ENCODE peak calls at places on chromosomes 7 and 10, in four cellular contexts. X is MM.1S, F is IMR-90, C is A549. Y is an unnamed sample.

GRCh38 chr10:48716393-48716792 is 31.7 kb downstream of the WDFY4 start:
- DNase-seq in X (no peak), F (no peak), C (no peak), Y (no peak)

GRCh38 chr7:155972651-155973349 is 160.5 kb upstream of the SHH start:
- DNase-seq in X (no peak), F (no peak), C (no peak), Y (no peak)

GRCh38 chr10:97517778-97518561 is 19.2 kb downstream of the UBTD1 start:
- DNase-seq in X (no peak), F (no peak), C (no peak), Y (no peak)

GRCh38 chr7:84611391-84611790 is 416.8 kb upstream of the SEMA3A start:
- DNase-seq in X (no peak), F (no peak), C (no peak), Y (no peak)

GRCh38 chr10:1670541-1671365 is 66.6 kb downstream of the ADARB2 start:
- DNase-seq in X (no peak), F (no peak), C (no peak), Y (no peak)

GRCh38 chr7:137488038-137488437 is 144.5 kb upstream of the PTN start:
- DNase-seq in X (no peak), F (peak; percentile 45), C (no peak), Y (no peak)

GRCh38 chr10:126283307-126283706 is 105.0 kb downstream of the ADAM12 start:
- DNase-seq in X (no peak), F (no peak), C (no peak), Y (no peak)

GRCh38 chr7:6476596-6477374 is 29.0 kb upstream of the DAGLB start:
- DNase-seq in X (no peak), F (no peak), C (no peak), Y (no peak)

GRCh38 chr10:21097926-21098355 is 200.8 kb upstream of the NEBL start:
- DNase-seq in X (no peak), F (no peak), C (no peak), Y (no peak)

GRCh38 chr10:14588084-14588937 is 186.4 kb downstream of the FAM107B start:
- DNase-seq in X (no peak), F (peak; percentile 100), C (peak; percentile 40), Y (peak; percentile 98)

GRCh38 chr10:122986340-122986739 is 6.1 kb downstream of the PSTK start:
- DNase-seq in X (no peak), F (peak; percentile 9), C (no peak), Y (no peak)

GRCh38 chr10:6530211-6530840 is 49.8 kb downstream of the PRKCQ start:
- DNase-seq in X (no peak), F (no peak), C (no peak), Y (no peak)

GRCh38 chr7:37759519-37759918 is 76.0 kb downstream of the GPR141 start:
- DNase-seq in X (no peak), F (no peak), C (no peak), Y (no peak)

GRCh38 chr10:13908475-13908874 is 321.7 kb downstream of the PRPF18 start:
- DNase-seq in X (no peak), F (no peak), C (no peak), Y (no peak)

GRCh38 chr7:21887353-21887752 is 58.3 kb downstream of the CDCA7L start:
- DNase-seq in X (no peak), F (no peak), C (no peak), Y (no peak)

GRCh38 chr7:100825760-100826545 is 1.4 kb downstream of the EPHB4 start:
- DNase-seq in X (no peak), F (peak; percentile 59), C (no peak), Y (peak; percentile 38)

GRCh38 chr7:74222851-74223710 is 13.3 kb downstream of the LAT2 start:
- DNase-seq in X (no peak), F (no peak), C (no peak), Y (no peak)

GRCh38 chr10:52420656-52421055 is 106.6 kb downstream of the DKK1 start:
- DNase-seq in X (no peak), F (no peak), C (no peak), Y (no peak)

GRCh38 chr10:30574423-30574796 is 55.1 kb downstream of the LYZL2 start:
- DNase-seq in X (no peak), F (no peak), C (no peak), Y (no peak)

GRCh38 chr10:26486985-26487850 is 49.1 kb downstream of the APBB1IP start:
- DNase-seq in X (no peak), F (peak; percentile 37), C (peak; percentile 76), Y (peak; percentile 61)

GRCh38 chr10:79383974-79384606 is 36.8 kb downstream of the PPIF start:
- DNase-seq in X (no peak), F (no peak), C (no peak), Y (no peak)

GRCh38 chr7:47946581-47947354 is 1.5 kb downstream of the PKD1L1 start:
- DNase-seq in X (no peak), F (no peak), C (no peak), Y (no peak)

GRCh38 chr10:113099431-113100298 is 149.6 kb downstream of the TCF7L2 start:
- DNase-seq in X (no peak), F (peak; percentile 43), C (no peak), Y (no peak)

GRCh38 chr7:130008941-130009847 is 42.0 kb downstream of the ZC3HC1 start:
- DNase-seq in X (no peak), F (peak; percentile 62), C (peak; percentile 22), Y (no peak)

GRCh38 chr7:27901028-27901760 is 161.2 kb downstream of the TAX1BP1 start:
- DNase-seq in X (peak; percentile 78), F (peak; percentile 68), C (no peak), Y (no peak)

GRCh38 chr10:110512461-110513187 is 14.9 kb downstream of the DUSP5 start:
- DNase-seq in X (peak; percentile 6), F (peak; percentile 94), C (peak; percentile 59), Y (peak; percentile 78)

GRCh38 chr7:143490719-143491306 is 13.1 kb downstream of the TAS2R41 start:
- DNase-seq in X (no peak), F (no peak), C (no peak), Y (no peak)

GRCh38 chr7:30465342-30466170 is 13.0 kb downstream of the NOD1 start:
- DNase-seq in X (no peak), F (peak; percentile 48), C (no peak), Y (no peak)

GRCh38 chr10:4355346-4355745 is 470.7 kb upstream of the AKR1E2 start:
- DNase-seq in X (no peak), F (no peak), C (no peak), Y (no peak)

DNA sequence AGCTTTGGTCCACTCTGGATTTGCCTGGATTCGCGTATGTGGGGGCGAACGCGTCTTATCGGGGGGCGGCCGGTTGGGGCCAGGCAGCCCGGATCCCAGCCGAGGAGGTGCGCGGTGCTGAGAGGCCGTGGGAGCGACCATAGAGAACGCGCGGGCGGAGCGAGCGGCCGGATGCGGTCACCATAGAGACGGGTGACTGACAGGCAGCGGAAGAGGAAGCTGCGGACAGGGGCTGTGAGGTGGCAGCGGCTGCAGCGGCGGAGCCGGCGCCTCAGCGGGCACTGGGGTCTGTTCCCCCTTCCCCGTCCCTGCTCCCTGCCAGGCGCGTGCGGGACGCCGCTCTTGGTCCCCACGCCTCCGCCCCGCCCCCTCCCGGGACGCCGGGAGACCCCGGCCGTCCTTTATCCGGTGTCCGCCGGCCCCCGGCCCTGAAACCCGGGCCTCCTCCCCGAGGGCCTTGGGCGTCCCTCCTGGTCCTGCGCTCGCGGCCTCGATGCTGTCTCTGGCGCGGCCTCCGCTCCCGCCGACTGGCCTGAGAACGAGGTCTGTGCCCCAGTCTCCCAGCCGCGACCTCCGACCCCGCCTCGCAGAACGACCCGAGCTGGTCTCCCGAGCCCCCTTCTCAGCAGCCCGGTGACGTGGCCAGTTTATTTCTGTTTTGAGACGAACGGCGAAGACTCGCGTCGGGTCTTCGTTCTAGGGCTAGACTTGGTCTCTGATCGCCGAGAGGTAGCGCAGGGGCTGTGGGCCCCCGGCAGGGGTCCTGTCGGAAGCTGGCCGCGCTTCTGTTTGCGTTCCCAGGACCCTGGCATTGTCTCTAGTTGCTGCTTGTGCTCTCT is at the start of gene CHPF2:
- DNase-seq in X (peak; percentile 95), F (peak; percentile 84), C (peak; percentile 98), Y (no peak)
- H3K4me3 ChIP-seq in X (peak within 1 kb of the TSS; percentile 94), F (peak within 1 kb of the TSS; percentile 76), C (peak within 1 kb of the TSS; percentile 78), Y (peak within 1 kb of the TSS; percentile 99)

GRCh38 chr10:77604941-77605351 is 32.7 kb downstream of the KCNMA1 start:
- DNase-seq in X (no peak), F (no peak), C (no peak), Y (no peak)

GRCh38 chr10:77604063-77604462 is 33.5 kb downstream of the KCNMA1 start:
- DNase-seq in X (peak; percentile 79), F (no peak), C (no peak), Y (no peak)

GRCh38 chr10:77605466-77605865 is 32.1 kb downstream of the KCNMA1 start:
- DNase-seq in X (no peak), F (no peak), C (no peak), Y (no peak)

GRCh38 chr10:77608281-77608680 is 29.3 kb downstream of the KCNMA1 start:
- DNase-seq in X (no peak), F (no peak), C (no peak), Y (no peak)

GRCh38 chr10:77606751-77607150 is 30.9 kb downstream of the KCNMA1 start:
- DNase-seq in X (no peak), F (no peak), C (no peak), Y (no peak)
- TF ChIP-seq CTCF in X (no peak), F (no peak), C (no peak), Y (no peak)

GRCh38 chr7:44080686-44081265 is 1.6 kb downstream of the POLM start:
- DNase-seq in X (no peak), F (no peak), C (no peak), Y (no peak)
- H3K4me3 ChIP-seq in X (no peak overlapping the region), F (no peak overlapping the region), C (no peak overlapping the region), Y (no peak overlapping the region)

GRCh38 chr10:57988964-57989363 is 278.7 kb downstream of the IPMK start:
- DNase-seq in X (no peak), F (no peak), C (no peak), Y (no peak)

GRCh38 chr10:57993302-57993701 is 274.4 kb downstream of the IPMK start:
- DNase-seq in X (no peak), F (no peak), C (no peak), Y (no peak)

GRCh38 chr10:57996536-57996935 is 271.2 kb downstream of the IPMK start:
- DNase-seq in X (no peak), F (no peak), C (no peak), Y (no peak)

DNA sequence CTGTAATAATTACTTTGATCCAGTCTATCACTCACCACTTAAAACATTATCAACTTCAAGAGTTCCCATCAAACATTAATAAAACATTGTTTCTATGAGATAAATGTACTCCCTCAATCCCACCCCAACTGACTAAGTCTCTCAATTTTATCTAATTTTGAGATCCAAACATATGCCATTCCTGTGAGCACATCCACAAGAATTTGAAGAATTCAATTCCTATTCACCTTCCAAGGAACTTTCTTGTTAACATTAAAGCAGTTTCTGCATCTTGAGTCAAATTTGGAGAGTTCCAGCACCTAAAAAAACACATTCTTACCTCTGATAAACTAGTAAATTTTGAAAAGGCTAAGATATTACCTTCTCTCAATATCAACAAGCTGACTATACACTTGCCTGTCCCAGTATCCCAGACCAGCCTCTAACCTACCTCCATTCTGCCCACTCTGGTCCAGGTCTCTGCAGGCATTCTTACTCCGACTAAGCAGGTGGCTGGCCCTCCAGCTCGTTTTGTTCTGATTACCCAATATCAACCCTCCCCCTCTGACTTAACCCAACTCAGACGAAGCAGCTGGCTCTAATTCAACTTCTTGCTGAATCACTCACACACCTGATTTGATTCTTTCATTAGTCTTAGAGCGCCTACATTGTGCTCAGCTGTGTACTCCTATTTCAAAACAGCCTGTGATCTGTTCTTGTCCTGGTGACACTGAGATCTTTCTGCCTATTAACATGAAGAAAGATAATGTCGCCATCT is 275.2 kb downstream of the IPMK start:
- DNase-seq in X (peak; percentile 9), F (peak; percentile 19), C (no peak), Y (no peak)
- TF ChIP-seq CTCF in X (no peak), F (no peak), C (no peak), Y (no peak)

GRCh38 chr10:103763374-103764202 is 91.8 kb downstream of the SH3PXD2A start:
- DNase-seq in X (no peak), F (peak; percentile 46), C (no peak), Y (no peak)
- H3K4me3 ChIP-seq in X (no peak overlapping the region), F (no peak overlapping the region), C (no peak overlapping the region), Y (no peak overlapping the region)

GRCh38 chr10:35501923-35502322 is 103.2 kb upstream of the GJD4 start:
- DNase-seq in X (no peak), F (no peak), C (no peak), Y (no peak)
- TF ChIP-seq CTCF in X (no peak), F (no peak), C (peak; percentile 10), Y (peak; percentile 16)